ENCODE peak calls at places on chromosomes 4 and X, in four cellular contexts. E is NCI-H345; J is stimulated activated naive CD4-positive, alpha-beta T cell; H is iPS DF 19.7. R is an unnamed sample.

GRCh38 chr4:137694138-137694537 is 161.8 kb upstream of the PCDH18 start:
- DNase-seq in J (no peak), E (no peak), H (no peak), R (no peak)

GRCh38 chrX:143580266-143580665 is 55.6 kb downstream of the SLITRK4 start:
- DNase-seq in H (no peak), E (no peak), J (no peak), R (no peak)

GRCh38 chr4:7978489-7978888 is 38.8 kb upstream of the AFAP1 start:
- DNase-seq in H (no peak), J (no peak), E (no peak), R (no peak)

GRCh38 chr4:9800878-9801277 is 19.4 kb downstream of the DRD5 start:
- DNase-seq in J (no peak), H (no peak), E (peak), R (no peak)

GRCh38 chr4:2243682-2244380 is 1.9 kb upstream of the HAUS3 start:
- DNase-seq in J (no peak), H (no peak), E (no peak), R (no peak)

GRCh38 chr4:2834001-2834921 is 9.4 kb upstream of the ADD1 start:
- DNase-seq in E (no peak), J (no peak), H (no peak), R (no peak)

GRCh38 chr4:2537011-2537830 is 774 bp downstream of the FAM193A start:
- DNase-seq in J (peak), H (no peak), E (peak), R (peak)

GRCh38 chr4:16079046-16079445 is 4.8 kb downstream of the PROM1 start:
- DNase-seq in H (no peak), J (no peak), E (no peak), R (no peak)

GRCh38 chr4:159024828-159025227 is 78.1 kb upstream of the RAPGEF2 start:
- DNase-seq in J (no peak), H (no peak), E (no peak), R (no peak)

GRCh38 chr4:1008840-1009646 is 2.4 kb upstream of the FGFRL1 start:
- DNase-seq in E (no peak), H (no peak), J (peak), R (no peak)

GRCh38 chr4:88446124-88446523 is 10.8 kb upstream of the HERC5 start:
- DNase-seq in J (no peak), E (no peak), H (no peak), R (no peak)

GRCh38 chr4:56206258-56206657 is 181.0 kb downstream of the AASDH start:
- DNase-seq in E (no peak), J (no peak), H (no peak), R (no peak)

GRCh38 chr4:128060620-128061565 is at the start of gene LARP1B:
- DNase-seq in E (peak), H (no peak), J (peak), R (peak)

GRCh38 chr4:54238389-54238788 is 9.3 kb downstream of the PDGFRA start:
- DNase-seq in E (no peak), J (no peak), H (no peak), R (no peak)

GRCh38 chrX:39755152-39756032 is 342.4 kb downstream of the BCOR start:
- DNase-seq in J (no peak), E (peak), H (no peak), R (no peak)

GRCh38 chr4:13143704-13144103 is 340.4 kb downstream of the RAB28 start:
- DNase-seq in J (no peak), H (no peak), E (no peak), R (no peak)

GRCh38 chr4:54585321-54586000 is 72.3 kb upstream of the KIT start:
- DNase-seq in H (no peak), E (no peak), J (no peak), R (no peak)

GRCh38 chr4:79865253-79865652 is 207.8 kb downstream of the ANTXR2 start:
- DNase-seq in H (peak), J (no peak), E (no peak), R (no peak)

GRCh38 chr4:189302719-189303118 is 638.0 kb upstream of the FRG1 start:
- DNase-seq in H (no peak), J (no peak), E (no peak), R (no peak)

GRCh38 chr4:135319685-135320084 is 1118.1 kb upstream of the PABPC4L start:
- DNase-seq in J (no peak), H (peak), E (no peak), R (no peak)

GRCh38 chr4:78297075-78297815 is 240.1 kb downstream of the FRAS1 start:
- DNase-seq in E (no peak), J (no peak), H (no peak), R (no peak)

GRCh38 chr4:81380364-81380853 is 91.3 kb downstream of the RASGEF1B start:
- DNase-seq in E (no peak), H (no peak), J (no peak), R (no peak)

GRCh38 chrX:155874571-155875244 is 6.4 kb upstream of the VAMP7 start:
- DNase-seq in J (no peak), E (no peak), H (no peak), R (no peak)

GRCh38 chrX:66074920-66075879 is 35.3 kb upstream of the VSIG4 start:
- DNase-seq in E (no peak), H (no peak), J (peak), R (peak)

GRCh38 chr4:8560265-8561047 is 19.7 kb upstream of the GPR78 start:
- DNase-seq in H (no peak), E (no peak), J (no peak), R (no peak)

GRCh38 chr4:85650908-85651307 is 176.0 kb downstream of the ARHGAP24 start:
- DNase-seq in E (no peak), H (no peak), J (no peak), R (no peak)

GRCh38 chr4:7654550-7655266 is 220.0 kb upstream of the PSAPL1 start:
- DNase-seq in H (no peak), E (no peak), J (no peak), R (no peak)

GRCh38 chr4:173717581-173717980 is 187.6 kb upstream of the HAND2 start:
- DNase-seq in J (no peak), E (no peak), H (no peak), R (no peak)

R was measured in effector CD8-positive, alpha-beta T cell.